ENCODE peak calls at places on chromosomes 11 and 22, in seven cellular contexts. R is A549, P is IMR-90, L is H1, U is K562, H is HepG2, X is GM12878. B is an unnamed sample.

GRCh38 chr11:130313383-130314183 is 1.1 kb downstream of the ZBTB44 start:
- DNase-seq in R (no peak), P (peak), L (no peak), U (no peak), H (no peak), X (no peak), B (no peak)

GRCh38 chr22:41772198-41772597 is 28.3 kb upstream of the CCDC134 start:
- DNase-seq in R (peak), P (no peak), L (no peak), U (no peak), H (no peak), X (no peak), B (no peak)

GRCh38 chr11:45193695-45194094 is 47.3 kb downstream of the PRDM11 start:
- DNase-seq in R (no peak), P (no peak), L (no peak), U (no peak), H (no peak), X (no peak), B (no peak)

GRCh38 chr11:27296406-27296994 is 66.5 kb downstream of the CCDC34 start:
- DNase-seq in R (peak), P (peak), L (no peak), U (peak), H (peak), X (no peak), B (peak)

GRCh38 chr22:27453688-27454087 is 347.9 kb downstream of the MN1 start:
- DNase-seq in R (no peak), P (no peak), L (no peak), U (no peak), H (no peak), X (no peak), B (no peak)

GRCh38 chr11:37712246-37712645 is 1114.2 kb upstream of the RAG2 start:
- DNase-seq in R (no peak), P (peak), L (peak), U (no peak), H (no peak), X (no peak), B (no peak)

GRCh38 chr11:118088531-118088930 is 1.8 kb upstream of the SMIM35 start:
- DNase-seq in R (no peak), P (no peak), L (no peak), U (no peak), H (peak), X (no peak), B (no peak)

GRCh38 chr22:33274941-33275443 is 216.8 kb upstream of the SYN3 start:
- DNase-seq in R (no peak), P (no peak), L (no peak), U (no peak), H (no peak), X (no peak), B (no peak)

GRCh38 chr11:129705341-129705740 is 110.3 kb upstream of the TMEM45B start:
- DNase-seq in R (no peak), P (no peak), L (no peak), U (no peak), H (no peak), X (no peak), B (no peak)

GRCh38 chr11:34632105-34632780 is 11.3 kb downstream of the EHF start:
- DNase-seq in R (peak), P (no peak), L (no peak), U (no peak), H (no peak), X (no peak), B (no peak)

GRCh38 chr11:88411265-88411664 is 73.7 kb upstream of the CTSC start:
- DNase-seq in R (no peak), P (peak), L (no peak), U (no peak), H (no peak), X (no peak), B (no peak)

GRCh38 chr11:129965248-129965647 is 37.4 kb downstream of the PRDM10 start:
- DNase-seq in R (no peak), P (no peak), L (no peak), U (no peak), H (no peak), X (no peak), B (no peak)

GRCh38 chr22:17978027-17978426 is 46.3 kb downstream of the MICAL3 start:
- DNase-seq in R (no peak), P (no peak), L (no peak), U (no peak), H (no peak), X (no peak), B (no peak)

GRCh38 chr11:108199446-108200321 is 22.8 kb downstream of the NPAT start:
- DNase-seq in R (no peak), P (peak), L (no peak), U (peak), H (no peak), X (peak), B (no peak)

GRCh38 chr11:75518204-75518549 is 7.6 kb downstream of the GDPD5 start:
- DNase-seq in R (no peak), P (no peak), L (no peak), U (no peak), H (no peak), X (no peak), B (no peak)

GRCh38 chr11:80855975-80856524 is 1415.2 kb upstream of the TENM4 start:
- DNase-seq in R (no peak), P (no peak), L (no peak), U (no peak), H (no peak), X (no peak), B (no peak)

GRCh38 chr22:49502126-49502826 is 325.4 kb downstream of the BRD1 start:
- DNase-seq in R (peak), P (no peak), L (no peak), U (no peak), H (peak), X (no peak), B (peak)

GRCh38 chr22:35480627-35481565 is 59.7 kb upstream of the RASD2 start:
- DNase-seq in R (peak), P (no peak), L (no peak), U (no peak), H (no peak), X (no peak), B (no peak)

GRCh38 chr11:6387811-6388599 is 2.3 kb upstream of the SMPD1 start:
- DNase-seq in R (peak), P (peak), L (no peak), U (no peak), H (peak), X (no peak), B (no peak)

GRCh38 chr11:109123811-109124787 is 297.9 kb upstream of the C11orf87 start:
- DNase-seq in R (no peak), P (peak), L (no peak), U (no peak), H (no peak), X (no peak), B (no peak)

GRCh38 chr22:32337015-32337414 is 20.7 kb upstream of the RFPL3 start:
- DNase-seq in R (no peak), P (no peak), L (no peak), U (no peak), H (no peak), X (no peak), B (no peak)

GRCh38 chr11:57303990-57304579 is 20.7 kb downstream of the TNKS1BP1 start:
- DNase-seq in R (no peak), P (no peak), L (no peak), U (no peak), H (no peak), X (no peak), B (no peak)

GRCh38 chr22:32721328-32722180 is 80.0 kb upstream of the TIMP3 start:
- DNase-seq in R (no peak), P (no peak), L (no peak), U (no peak), H (peak), X (no peak), B (no peak)

GRCh38 chr11:126548576-126549272 is 193.2 kb downstream of the ST3GAL4 start:
- DNase-seq in R (no peak), P (no peak), L (no peak), U (peak), H (no peak), X (no peak), B (no peak)

GRCh38 chr11:111982019-111982464 is 43.2 kb upstream of the DLAT start:
- DNase-seq in R (peak), P (peak), L (peak), U (peak), H (peak), X (peak), B (peak)

GRCh38 chr11:69383946-69384547 is 90.1 kb downstream of the MYEOV start:
- DNase-seq in R (no peak), P (no peak), L (no peak), U (no peak), H (no peak), X (no peak), B (no peak)

GRCh38 chr11:7871056-7871455 is 60.0 kb downstream of the OR10A6 start:
- DNase-seq in R (no peak), P (peak), L (no peak), U (no peak), H (no peak), X (no peak), B (no peak)

GRCh38 chr22:29798318-29798717 is 31.1 kb downstream of the UQCR10 start:
- DNase-seq in R (no peak), P (no peak), L (no peak), U (no peak), H (no peak), X (peak), B (no peak)

GRCh38 chr22:35684270-35684700 is 33.4 kb upstream of the APOL5 start:
- DNase-seq in R (peak), P (peak), L (no peak), U (peak), H (peak), X (no peak), B (no peak)

GRCh38 chr11:62011881-62012280 is 44.4 kb upstream of the FTH1 start:
- DNase-seq in R (no peak), P (no peak), L (no peak), U (no peak), H (no peak), X (no peak), B (no peak)

GRCh38 chr11:64164392-64165312 is 1.3 kb downstream of the MACROD1 start:
- DNase-seq in R (no peak), P (no peak), L (no peak), U (peak), H (peak), X (no peak), B (no peak)

GRCh38 chr11:66328036-66328306 is 8.3 kb downstream of the RIN1 start:
- DNase-seq in R (no peak), P (no peak), L (no peak), U (no peak), H (no peak), X (no peak), B (no peak)

GRCh38 chr11:66326261-66327111 is 9.6 kb upstream of the CD248 start:
- DNase-seq in R (no peak), P (no peak), L (no peak), U (peak), H (no peak), X (no peak), B (no peak)

GRCh38 chr11:66329165-66329673 is 7.0 kb downstream of the RIN1 start:
- DNase-seq in R (no peak), P (no peak), L (no peak), U (peak), H (no peak), X (no peak), B (no peak)

GRCh38 chr11:66327171-66328035 is 8.8 kb downstream of the RIN1 start:
- DNase-seq in R (no peak), P (peak), L (no peak), U (peak), H (no peak), X (no peak), B (no peak)

DNA sequence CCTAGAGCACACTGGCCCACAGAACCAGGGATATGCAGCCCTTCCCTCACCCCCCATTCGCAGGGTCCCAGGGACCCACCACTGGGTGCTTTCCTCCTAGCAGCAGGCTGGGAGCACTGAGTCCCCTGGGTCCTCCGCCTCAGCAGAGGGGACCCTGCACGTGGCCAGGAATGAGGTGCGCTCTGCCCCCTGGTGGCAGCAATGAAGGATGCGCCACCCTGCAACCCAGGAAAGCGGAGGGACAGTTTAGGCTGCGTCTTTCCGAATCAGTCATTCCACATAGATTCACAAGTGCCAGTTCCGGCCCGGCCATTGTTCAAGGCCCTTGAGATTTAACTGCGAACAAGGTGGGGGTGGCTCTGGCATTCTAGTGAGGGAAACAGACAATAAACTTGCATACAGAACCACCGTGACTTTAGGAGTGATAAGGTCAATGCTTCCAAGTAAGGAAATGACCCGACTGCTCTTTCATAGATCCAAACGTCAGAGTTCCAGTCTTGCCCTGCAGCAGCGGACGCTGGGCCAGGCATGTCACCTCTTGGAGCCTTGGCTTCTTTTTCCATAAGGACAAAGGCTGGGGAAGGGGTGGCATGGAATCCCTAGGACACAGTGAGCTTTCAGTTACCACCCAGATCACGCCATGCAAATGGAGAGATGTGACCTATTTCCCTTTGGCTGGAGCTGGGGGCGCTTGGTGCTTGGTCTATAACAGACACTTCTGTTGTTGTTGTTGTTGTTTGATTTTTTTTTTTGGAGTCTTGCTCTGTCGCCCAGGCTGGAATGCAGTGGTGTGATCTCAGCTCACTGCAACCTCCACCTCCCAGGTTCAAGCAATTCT is 7.7 kb downstream of the RIN1 start:
- DNase-seq in R (peak), P (peak), L (peak), U (peak), H (peak), X (no peak), B (peak)
- TF ChIP-seq CEBPB in R (no peak), P (no peak), L (no peak), U (no peak), H (no peak), X (no peak), B (no peak)

GRCh38 chr11:72409458-72409857 is 24.9 kb downstream of the CLPB start:
- DNase-seq in R (no peak), P (no peak), L (no peak), U (no peak), H (no peak), X (no peak), B (no peak)

GRCh38 chr11:72406536-72407507 is 27.5 kb downstream of the CLPB start:
- DNase-seq in R (no peak), P (no peak), L (no peak), U (no peak), H (peak), X (no peak), B (no peak)

GRCh38 chr11:72410956-72411355 is 23.4 kb downstream of the CLPB start:
- DNase-seq in R (no peak), P (no peak), L (no peak), U (no peak), H (no peak), X (no peak), B (no peak)

GRCh38 chr11:72413914-72414628 is 20.3 kb downstream of the CLPB start:
- DNase-seq in R (peak), P (peak), L (no peak), U (peak), H (peak), X (no peak), B (peak)

GRCh38 chr11:72411623-72412532 is 22.5 kb downstream of the CLPB start:
- DNase-seq in R (no peak), P (no peak), L (no peak), U (peak), H (peak), X (no peak), B (no peak)
- TF ChIP-seq CEBPB in R (no peak), P (no peak), L (no peak), U (no peak), H (no peak), X (no peak), B (no peak)

GRCh38 chr11:14189874-14190273 is 169.1 kb downstream of the RRAS2 start:
- DNase-seq in R (no peak), P (no peak), L (no peak), U (no peak), H (no peak), X (no peak), B (no peak)
- TF ChIP-seq CEBPB in R (no peak), P (no peak), L (no peak), U (no peak), H (no peak), X (no peak), B (no peak)

GRCh38 chr22:22896601-22897000 is 9.0 kb downstream of the IGLL5 start:
- DNase-seq in R (no peak), P (no peak), L (no peak), U (peak), H (no peak), X (no peak), B (no peak)

GRCh38 chr22:22893891-22894739 is 6.5 kb downstream of the IGLL5 start:
- DNase-seq in R (no peak), P (no peak), L (no peak), U (peak), H (no peak), X (no peak), B (no peak)

GRCh38 chr22:22893077-22893805 is 5.6 kb downstream of the IGLL5 start:
- DNase-seq in R (no peak), P (no peak), L (no peak), U (peak), H (no peak), X (no peak), B (no peak)

GRCh38 chr22:22895776-22896445 is 8.3 kb downstream of the IGLL5 start:
- DNase-seq in R (no peak), P (no peak), L (no peak), U (peak), H (no peak), X (no peak), B (no peak)

GRCh38 chr22:22894740-22895731 is 7.4 kb downstream of the IGLL5 start:
- DNase-seq in R (no peak), P (no peak), L (no peak), U (peak), H (no peak), X (no peak), B (no peak)
- TF ChIP-seq CEBPB in R (no peak), P (no peak), L (no peak), U (no peak), H (no peak), X (no peak), B (no peak)

GRCh38 chr11:120781486-120782120 is 242.3 kb upstream of the TBCEL start:
- DNase-seq in R (no peak), P (no peak), L (no peak), U (no peak), H (no peak), X (no peak), B (no peak)
- TF ChIP-seq CEBPB in R (no peak), P (no peak), L (no peak), U (no peak), H (no peak), X (no peak), B (no peak)

DNA sequence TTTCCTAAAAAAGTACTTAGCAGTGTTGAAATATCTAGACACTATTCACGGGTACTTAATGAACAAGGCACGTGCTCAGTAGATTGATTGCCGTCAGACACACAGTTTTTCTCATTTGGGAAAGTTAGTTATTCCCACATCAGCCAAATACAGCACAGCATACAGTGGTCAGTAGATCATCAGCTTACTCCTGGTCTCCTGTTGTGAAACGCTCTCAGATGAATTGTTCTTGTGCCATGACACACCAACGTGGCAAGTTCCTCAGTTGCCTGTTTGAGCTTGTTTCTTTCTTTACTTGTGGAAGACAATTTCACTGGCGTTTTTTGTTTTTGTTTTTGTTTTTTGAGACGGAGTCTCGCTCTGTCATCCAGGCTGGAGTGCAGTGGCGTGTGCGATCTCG is 8.6 kb downstream of the TAB1 start:
- DNase-seq in R (no peak), P (no peak), L (no peak), U (no peak), H (no peak), X (no peak), B (no peak)
- TF ChIP-seq CEBPB in R (no peak), P (no peak), L (no peak), U (no peak), H (no peak), X (no peak), B (no peak)

DNA sequence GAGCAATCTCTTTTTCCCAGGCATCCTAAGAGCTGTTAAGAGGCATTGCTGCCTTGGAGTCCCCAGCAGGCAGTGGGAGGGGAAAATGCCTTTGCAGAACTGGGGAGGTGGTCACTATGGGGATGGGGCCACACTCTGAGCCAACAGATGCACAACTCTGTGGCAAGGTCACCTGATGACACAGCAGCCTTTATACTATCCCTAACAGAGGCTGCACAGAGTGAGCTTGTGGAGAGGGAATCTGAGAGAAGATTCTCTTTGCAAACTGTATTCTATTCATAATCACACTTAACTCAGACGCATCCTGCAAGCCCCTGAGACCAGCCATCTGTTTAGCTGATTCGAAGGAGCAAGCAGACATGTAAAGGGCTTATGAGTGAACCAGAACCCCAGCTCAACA is 49.0 kb upstream of the TTC12 start:
- DNase-seq in R (no peak), P (no peak), L (no peak), U (no peak), H (no peak), X (no peak), B (no peak)
- TF ChIP-seq CEBPB in R (no peak), P (no peak), L (no peak), U (no peak), H (no peak), X (no peak), B (no peak)